ENCODE peak calls at places on chromosomes 6 and 20, in eight cellular contexts. Q, P, W, V, R, L, X and T are unnamed samples.
A peak's percentile ranks its signal among the peaks of the same experiment; 100 is the strongest.

GRCh38 chr6:111367393-111368088 is 115.5 kb downstream of the REV3L start:
- DNase-seq in L (no peak), Q (no peak), X (no peak), W (no peak), R (peak; percentile 12), P (no peak), V (no peak), T (no peak)

GRCh38 chr6:7846971-7847818 is 63.4 kb downstream of the TXNDC5 start:
- DNase-seq in Q (no peak), X (peak; percentile 49), W (no peak), P (no peak), V (no peak), L (no peak), R (peak; percentile 79), T (no peak)

GRCh38 chr20:37345339-37346231 is at the start of gene SRC:
- DNase-seq in R (peak; percentile 72), P (peak; percentile 24), L (no peak), W (peak; percentile 69), X (peak; percentile 87), V (peak; percentile 70), Q (peak; percentile 86), T (peak; percentile 90)

GRCh38 chr6:20497200-20497820 is 36.9 kb upstream of the CDKAL1 start:
- DNase-seq in Q (no peak), L (no peak), V (no peak), X (peak; percentile 91), W (no peak), R (no peak), P (no peak), T (no peak)

GRCh38 chr6:56314683-56315523 is 67.5 kb upstream of the COL21A1 start:
- DNase-seq in R (peak; percentile 70), W (peak; percentile 65), V (peak; percentile 35), L (no peak), P (peak; percentile 62), Q (no peak), X (peak; percentile 43), T (peak; percentile 51)

GRCh38 chr6:127022297-127022696 is 96.2 kb upstream of the RSPO3 start:
- DNase-seq in R (no peak), V (peak; percentile 29), Q (no peak), L (no peak), P (peak; percentile 30), X (peak; percentile 42), W (peak; percentile 93), T (peak; percentile 40)

GRCh38 chr6:142551145-142551811 is 249.5 kb downstream of the ADGRG6 start:
- DNase-seq in R (no peak), P (no peak), L (peak; percentile 35), V (no peak), X (peak; percentile 48), Q (no peak), W (peak; percentile 51), T (peak; percentile 10)

GRCh38 chr6:94389218-94389617 is 969.9 kb upstream of the EPHA7 start:
- DNase-seq in R (no peak), X (no peak), V (no peak), L (no peak), P (no peak), Q (no peak), W (peak; percentile 32), T (no peak)

GRCh38 chr6:75934643-75935472 is 137.6 kb downstream of the IMPG1 start:
- DNase-seq in W (peak; percentile 94), V (peak; percentile 71), Q (no peak), L (peak; percentile 41), P (peak; percentile 92), X (peak; percentile 83), R (peak; percentile 84), T (peak; percentile 94)

GRCh38 chr20:55253765-55254164 is 751.6 kb downstream of the CBLN4 start:
- DNase-seq in P (no peak), Q (no peak), R (peak; percentile 7), V (no peak), L (no peak), X (no peak), W (no peak), T (peak; percentile 27)

GRCh38 chr6:44256291-44257006 is 879 bp downstream of the SLC35B2 start:
- DNase-seq in Q (peak; percentile 49), P (no peak), L (no peak), R (no peak), W (peak; percentile 59), X (no peak), V (peak; percentile 36), T (no peak)

GRCh38 chr6:129635396-129636164 is 74.4 kb downstream of the ARHGAP18 start:
- DNase-seq in V (no peak), Q (no peak), L (no peak), W (no peak), R (peak; percentile 89), P (no peak), X (peak; percentile 91), T (peak; percentile 29)

GRCh38 chr6:160391419-160392116 is 43.4 kb downstream of the SLC22A3 start:
- DNase-seq in W (peak; percentile 9), P (no peak), Q (no peak), R (peak; percentile 89), L (no peak), V (no peak), X (peak; percentile 3), T (no peak)

GRCh38 chr6:36984581-36985383 is 1.2 kb downstream of the MTCH1 start:
- DNase-seq in W (peak; percentile 64), Q (peak; percentile 69), V (peak; percentile 30), P (peak; percentile 63), R (peak; percentile 77), X (peak; percentile 88), L (no peak), T (peak; percentile 77)

GRCh38 chr20:14556206-14556605 is 218.8 kb upstream of the FLRT3 start:
- DNase-seq in R (no peak), P (no peak), L (no peak), V (no peak), W (no peak), Q (no peak), X (no peak), T (no peak)

GRCh38 chr6:45915776-45916348 is 99.8 kb downstream of the CLIC5 start:
- DNase-seq in L (no peak), X (no peak), W (no peak), R (no peak), Q (no peak), P (no peak), V (no peak), T (no peak)

GRCh38 chr20:4956200-4956810 is 45.0 kb downstream of the SLC23A2 start:
- DNase-seq in W (peak; percentile 75), L (no peak), R (peak; percentile 84), X (peak; percentile 66), V (no peak), Q (no peak), P (peak; percentile 74), T (peak; percentile 73)

GRCh38 chr6:161476711-161477110 is 202.8 kb upstream of the AGPAT4 start:
- DNase-seq in P (no peak), X (peak; percentile 74), V (no peak), R (peak; percentile 20), W (peak; percentile 17), L (no peak), Q (no peak), T (peak; percentile 41)

GRCh38 chr6:20569000-20569610 is 34.8 kb downstream of the CDKAL1 start:
- DNase-seq in L (peak; percentile 35), Q (no peak), V (no peak), X (no peak), W (peak; percentile 68), P (no peak), R (peak; percentile 23), T (no peak)

GRCh38 chr6:26032387-26033131 is 54.7 kb upstream of the HFE start:
- DNase-seq in L (no peak), X (peak; percentile 78), Q (no peak), W (peak; percentile 86), R (peak; percentile 60), V (no peak), P (no peak), T (peak; percentile 79)

GRCh38 chr20:52888096-52888495 is 84.1 kb upstream of the TSHZ2 start:
- DNase-seq in R (no peak), L (no peak), P (no peak), W (no peak), X (no peak), V (no peak), Q (no peak), T (no peak)

GRCh38 chr6:150881911-150882481 is 16.5 kb downstream of the MTHFD1L start:
- DNase-seq in Q (no peak), W (peak; percentile 18), X (peak; percentile 99), R (peak; percentile 100), V (no peak), L (peak; percentile 82), P (peak; percentile 68), T (peak; percentile 81)

GRCh38 chr6:110419028-110419739 is 3.8 kb upstream of the DDO start:
- DNase-seq in X (no peak), L (no peak), P (no peak), Q (no peak), R (no peak), W (no peak), V (no peak), T (peak; percentile 58)

GRCh38 chr20:44247131-44247571 is at the start of gene GDAP1L1:
- DNase-seq in Q (no peak), X (no peak), R (no peak), W (peak; percentile 22), P (no peak), V (no peak), L (no peak), T (peak; percentile 76)

GRCh38 chr6:1970151-1970561 is 275.2 kb downstream of the GMDS start:
- DNase-seq in V (no peak), Q (no peak), W (no peak), P (no peak), X (no peak), L (no peak), R (no peak), T (peak; percentile 82)

GRCh38 chr6:147900191-147900830 is 391.8 kb downstream of the SAMD5 start:
- DNase-seq in P (peak; percentile 32), V (no peak), X (no peak), R (no peak), L (no peak), Q (no peak), W (peak; percentile 47), T (no peak)

GRCh38 chr6:11434565-11435326 is 102.8 kb upstream of the TMEM170B start:
- DNase-seq in R (peak; percentile 92), X (peak; percentile 84), P (no peak), Q (no peak), L (no peak), W (no peak), V (peak; percentile 20), T (peak; percentile 56)

GRCh38 chr6:14716499-14717146 is 529.2 kb upstream of the JARID2 start:
- DNase-seq in Q (no peak), L (no peak), W (no peak), R (no peak), V (no peak), X (no peak), P (no peak), T (no peak)

GRCh38 chr6:18551228-18551627 is 164.1 kb downstream of the RNF144B start:
- DNase-seq in V (no peak), P (no peak), X (peak; percentile 62), W (no peak), L (peak; percentile 25), Q (no peak), R (peak; percentile 76), T (no peak)

GRCh38 chr6:142207265-142207877 is 60.3 kb downstream of the VTA1 start:
- DNase-seq in L (no peak), W (peak; percentile 83), P (peak; percentile 34), V (peak; percentile 72), Q (peak; percentile 52), R (peak; percentile 83), X (peak; percentile 67), T (peak; percentile 53)

GRCh38 chr20:45998761-45999160 is 9.9 kb upstream of the MMP9 start:
- DNase-seq in Q (no peak), R (no peak), V (no peak), W (no peak), X (no peak), L (no peak), P (no peak), T (no peak)

GRCh38 chr20:44901972-44902371 is 7.9 kb upstream of the PABPC1L start:
- DNase-seq in R (peak; percentile 23), P (no peak), L (no peak), W (no peak), Q (no peak), V (no peak), X (peak; percentile 67), T (no peak)

GRCh38 chr6:77456531-77457248 is 6.6 kb downstream of the HTR1B start:
- DNase-seq in V (no peak), Q (no peak), R (peak; percentile 99), L (peak; percentile 77), W (no peak), P (no peak), X (peak; percentile 99), T (no peak)

GRCh38 chr6:68990313-68990712 is 355.2 kb downstream of the ADGRB3 start:
- DNase-seq in Q (no peak), L (no peak), W (peak; percentile 19), X (no peak), V (no peak), R (no peak), P (no peak), T (no peak)